ENCODE peak calls at places on chromosomes 12 and 14, in five cellular contexts. B, P, K, R and D are unnamed samples.
A peak's percentile ranks its signal among the peaks of the same experiment; 100 is the strongest.

GRCh38 chr14:33932526-33933292 is 18.2 kb downstream of the EGLN3 start:
- DNase-seq in P (peak; percentile 40), K (no peak), R (no peak), B (no peak), D (no peak)

GRCh38 chr12:1843641-1844005 is 23.3 kb downstream of the LRTM2 start:
- DNase-seq in B (no peak), K (peak; percentile 43), R (no peak), P (peak; percentile 3), D (no peak)

GRCh38 chr14:64683264-64683663 is 21.0 kb upstream of the PLEKHG3 start:
- DNase-seq in K (peak; percentile 87), B (no peak), R (no peak), P (no peak), D (no peak)

GRCh38 chr12:23564454-23564853 is 385.0 kb downstream of the SOX5 start:
- DNase-seq in P (no peak), B (no peak), R (no peak), K (no peak), D (no peak)

GRCh38 chr12:94644622-94645021 is 5.7 kb downstream of the TMCC3 start:
- DNase-seq in B (no peak), R (no peak), P (no peak), K (no peak), D (peak; percentile 22)

GRCh38 chr14:35353409-35354172 is 51.0 kb downstream of the NFKBIA start:
- DNase-seq in B (no peak), R (no peak), K (no peak), P (no peak), D (no peak)

GRCh38 chr12:102811125-102811737 is 105.8 kb downstream of the PAH start:
- DNase-seq in R (peak; percentile 5), K (no peak), B (no peak), P (no peak), D (peak; percentile 4)

GRCh38 chr12:5017638-5018348 is 25.9 kb upstream of the KCNA5 start:
- DNase-seq in K (no peak), R (no peak), P (no peak), B (no peak), D (no peak)

GRCh38 chr14:31286456-31287293 is 79.1 kb upstream of the HECTD1 start:
- DNase-seq in B (no peak), P (no peak), R (no peak), K (no peak), D (no peak)
- TF ChIP-seq CTCF in B (peak; percentile 23), P (peak; percentile 39), R (no peak), K (no peak), D (peak; percentile 27)

GRCh38 chr14:54881761-54882401 is 20.7 kb downstream of the GCH1 start:
- DNase-seq in K (no peak), R (no peak), P (no peak), B (no peak), D (peak; percentile 64)
- H3K4me3 ChIP-seq in K (peak overlapping the region; percentile 64), R (peak overlapping the region; percentile 46), P (peak overlapping the region; percentile 20), B (peak overlapping the region; percentile 2), D (peak overlapping the region; percentile 55)

DNA sequence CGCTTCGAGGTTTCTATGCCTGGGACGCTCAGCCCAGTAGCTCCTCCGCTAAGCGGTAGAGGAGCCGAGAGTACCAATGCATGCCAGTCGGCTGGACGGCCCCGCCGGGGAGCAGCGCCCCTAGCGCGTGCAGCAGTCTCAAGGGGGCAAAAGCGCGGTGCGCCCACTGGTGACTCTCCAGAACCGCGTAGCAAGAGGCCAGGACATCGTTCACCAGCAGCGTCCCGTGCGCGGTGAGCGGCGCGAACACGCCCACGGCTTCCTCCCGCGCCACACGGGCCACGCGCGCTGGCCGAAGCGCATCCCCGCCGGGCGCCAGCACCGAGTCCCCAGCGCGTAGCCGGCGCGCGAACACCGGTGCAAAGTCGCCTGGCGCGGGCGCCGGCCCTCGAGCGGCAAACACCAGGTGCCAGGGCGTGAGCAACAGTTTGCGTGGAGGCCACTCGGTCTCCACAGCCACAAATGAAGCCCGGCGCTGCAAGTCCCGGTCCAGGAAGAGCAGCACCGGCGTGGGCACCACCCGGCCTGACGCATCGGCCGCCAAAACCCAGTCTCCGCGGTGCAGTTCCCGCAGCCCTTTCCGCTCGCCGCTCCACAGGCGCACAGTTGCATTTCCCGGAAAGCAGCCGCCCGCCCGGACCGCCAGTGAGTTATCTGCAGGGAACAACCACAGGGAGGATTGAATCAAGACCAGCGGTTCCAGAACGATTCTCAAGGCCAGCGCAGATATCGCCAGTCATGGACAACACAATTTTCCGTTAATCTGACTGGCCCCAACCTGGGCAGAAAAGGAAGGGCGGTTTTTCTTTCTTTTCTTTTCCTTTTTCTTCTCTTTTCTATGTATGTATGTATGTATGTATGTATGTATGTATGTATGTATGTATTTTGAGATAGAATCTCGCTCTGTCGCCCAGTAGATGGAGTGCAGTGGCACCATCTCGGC is 4.5 kb downstream of the DHH start:
- DNase-seq in K (no peak), B (no peak), R (peak; percentile 49), P (peak; percentile 54), D (peak; percentile 43)
- TF ChIP-seq CTCF in K (no peak), B (no peak), R (peak; percentile 29), P (no peak), D (peak; percentile 22)

GRCh38 chr14:91861091-91861490 is 6.2 kb downstream of the TC2N start:
- DNase-seq in P (no peak), B (no peak), K (no peak), R (no peak), D (no peak)

GRCh38 chr14:91860238-91860637 is 7.1 kb downstream of the TC2N start:
- DNase-seq in P (no peak), B (no peak), K (no peak), R (no peak), D (no peak)

GRCh38 chr14:91862417-91862816 is 4.9 kb downstream of the TC2N start:
- DNase-seq in B (no peak), P (no peak), R (no peak), K (no peak), D (no peak)

GRCh38 chr14:91854327-91854934 is 12.9 kb downstream of the TC2N start:
- DNase-seq in K (no peak), R (no peak), P (no peak), B (no peak), D (no peak)

GRCh38 chr14:91858536-91859275 is 8.6 kb downstream of the TC2N start:
- DNase-seq in R (no peak), P (no peak), K (no peak), B (no peak), D (peak; percentile 90)
- H3K4me3 ChIP-seq in R (no peak overlapping the region), P (no peak overlapping the region), K (no peak overlapping the region), B (no peak overlapping the region), D (no peak overlapping the region)

GRCh38 chr12:49060237-49061156 is at the start of gene KMT2D:
- DNase-seq in P (peak; percentile 94), K (peak; percentile 94), B (peak; percentile 91), R (peak; percentile 87), D (peak; percentile 97)
- TF ChIP-seq CTCF in P (peak; percentile 44), K (no peak), B (no peak), R (no peak), D (no peak)

GRCh38 chr12:84484796-84485195 is 427.8 kb downstream of the SLC6A15 start:
- DNase-seq in K (no peak), R (no peak), P (no peak), B (no peak), D (no peak)
- H3K4me3 ChIP-seq in K (no peak overlapping the region), R (no peak overlapping the region), P (no peak overlapping the region), B (no peak overlapping the region), D (no peak overlapping the region)

GRCh38 chr14:77376771-77377501 is at the start of the genes SAMD15 and TMED8:
- DNase-seq in R (peak; percentile 82), P (peak; percentile 87), B (peak; percentile 84), K (peak; percentile 84), D (peak; percentile 81)
- TF ChIP-seq CTCF in R (no peak), P (peak; percentile 25), B (peak; percentile 32), K (no peak), D (peak; percentile 26)

DNA sequence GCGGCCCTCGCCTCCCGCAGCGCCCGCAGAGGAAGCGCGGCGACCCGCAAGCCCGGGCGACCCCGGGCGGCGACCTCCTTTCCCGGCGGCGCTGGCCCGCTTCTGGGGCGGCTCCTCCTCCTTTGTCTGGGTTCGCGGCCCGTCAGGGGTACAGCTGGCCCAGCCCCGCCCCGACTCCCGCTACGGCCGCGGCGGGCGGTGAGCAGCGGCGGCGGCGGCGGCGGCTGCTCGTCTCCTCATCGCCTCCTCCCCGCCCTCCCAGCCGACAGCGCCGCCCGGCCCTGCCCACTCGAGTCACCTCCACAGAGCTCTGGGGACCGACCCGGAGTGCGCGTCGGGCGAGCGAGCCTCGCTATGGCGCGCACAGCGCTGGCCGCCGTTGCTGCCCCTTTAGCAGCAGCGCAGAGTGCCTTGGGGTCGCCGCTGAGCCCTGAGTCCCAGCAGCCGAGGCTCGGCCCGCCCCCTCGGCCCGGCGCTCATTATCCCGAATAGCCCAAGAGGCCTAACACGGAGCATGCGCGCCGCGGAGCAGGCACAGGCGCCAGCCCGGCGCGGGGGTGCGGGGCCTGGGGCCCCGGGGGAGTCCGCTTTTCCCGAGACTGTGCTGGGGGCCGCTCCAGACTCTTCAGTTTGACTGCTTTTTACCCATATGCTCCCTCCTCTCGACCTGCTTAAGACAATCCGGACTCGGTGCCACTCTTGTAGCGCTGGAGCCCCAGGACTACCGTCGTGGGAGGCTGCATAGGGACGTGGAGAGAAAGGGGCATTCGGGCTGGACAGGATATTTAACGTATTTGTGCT is at the start of gene SOS2:
- DNase-seq in K (peak; percentile 91), B (peak; percentile 92), P (peak; percentile 89), R (peak; percentile 85), D (peak; percentile 81)
- H3K4me3 ChIP-seq in K (peak within 1 kb of the TSS; percentile 84), B (peak within 1 kb of the TSS; percentile 72), P (peak within 1 kb of the TSS; percentile 82), R (peak within 1 kb of the TSS; percentile 86), D (peak within 1 kb of the TSS; percentile 73)

GRCh38 chr14:52650774-52651173 is 44.6 kb downstream of the ERO1A start:
- DNase-seq in R (no peak), P (no peak), B (no peak), K (no peak), D (peak; percentile 2)
- TF ChIP-seq CTCF in R (no peak), P (no peak), B (peak; percentile 11), K (no peak), D (peak; percentile 14)